ENCODE peak calls at places on chromosomes 13 and 19, in seven cellular contexts. X is neural progenitor cell, O is GM10248, K is cardiac fibroblast, U is type B pancreatic cell, R is left ventricle myocardium inferior, L is left lung. D is an unnamed sample.
A peak's percentile ranks its signal among the peaks of the same experiment; 100 is the strongest.

GRCh38 chr13:91539458-91540156 is 141.2 kb downstream of the GPC5 start:
- DNase-seq in X (no peak), O (no peak), K (no peak), U (no peak), R (no peak), L (no peak), D (no peak)

GRCh38 chr19:37706052-37706605 is 13.4 kb downstream of the ZNF607 start:
- DNase-seq in X (no peak), O (no peak), K (no peak), U (no peak), R (no peak), L (no peak), D (no peak)

GRCh38 chr13:97328222-97328790 is 105.7 kb upstream of the RAP2A start:
- DNase-seq in X (peak; percentile 90), O (no peak), K (peak; percentile 69), U (no peak), R (no peak), L (no peak), D (no peak)

GRCh38 chr13:73835138-73835721 is 299.0 kb downstream of the KLF12 start:
- DNase-seq in X (peak; percentile 44), O (peak; percentile 42), K (peak; percentile 69), U (no peak), R (no peak), L (no peak), D (no peak)

GRCh38 chr13:104657196-104657595 is 1591.0 kb upstream of the SLC10A2 start:
- DNase-seq in X (no peak), O (no peak), K (no peak), U (no peak), R (no peak), L (no peak), D (no peak)

GRCh38 chr13:113537909-113538688 is 46.5 kb upstream of the TFDP1 start:
- DNase-seq in X (no peak), O (no peak), K (no peak), U (no peak), R (no peak), L (peak; percentile 1), D (no peak)

GRCh38 chr13:111874981-111875380 is 192.0 kb upstream of the SOX1 start:
- DNase-seq in X (no peak), O (no peak), K (no peak), U (peak; percentile 31), R (no peak), L (no peak), D (no peak)

GRCh38 chr19:35476149-35476548 is 14.1 kb downstream of the KRTDAP start:
- DNase-seq in X (peak; percentile 35), O (no peak), K (no peak), U (no peak), R (no peak), L (no peak), D (no peak)

GRCh38 chr13:100594731-100595130 is 6.1 kb upstream of the GGACT start:
- DNase-seq in X (peak; percentile 63), O (no peak), K (no peak), U (no peak), R (no peak), L (no peak), D (no peak)

GRCh38 chr13:73665279-73665678 is 468.9 kb downstream of the KLF12 start:
- DNase-seq in X (no peak), O (no peak), K (no peak), U (no peak), R (no peak), L (no peak), D (no peak)

GRCh38 chr19:1624458-1624857 is 19.2 kb upstream of the UQCR11 start:
- DNase-seq in X (peak; percentile 81), O (peak; percentile 69), K (peak; percentile 47), U (no peak), R (peak; percentile 31), L (no peak), D (no peak)

GRCh38 chr13:28574617-28575142 is 79.8 kb upstream of the FLT1 start:
- DNase-seq in X (no peak), O (no peak), K (peak; percentile 99), U (no peak), R (no peak), L (peak; percentile 67), D (no peak)

GRCh38 chr13:114161644-114162532 is 17.2 kb upstream of the CFAP97D2 start:
- DNase-seq in X (no peak), O (no peak), K (peak; percentile 30), U (no peak), R (peak; percentile 55), L (peak; percentile 82), D (no peak)

GRCh38 chr13:27847669-27848068 is 55.4 kb downstream of the GSX1 start:
- DNase-seq in X (no peak), O (no peak), K (no peak), U (no peak), R (no peak), L (no peak), D (no peak)

GRCh38 chr19:41872775-41873647 is 4.1 kb upstream of the CD79A start:
- DNase-seq in X (peak; percentile 87), O (no peak), K (peak; percentile 71), U (no peak), R (peak; percentile 61), L (peak; percentile 78), D (no peak)

GRCh38 chr13:99666146-99666805 is 165.0 kb downstream of the TM9SF2 start:
- DNase-seq in X (no peak), O (no peak), K (no peak), U (no peak), R (no peak), L (no peak), D (no peak)

GRCh38 chr19:37306383-37306963 is 64.4 kb upstream of the ZNF527 start:
- DNase-seq in X (no peak), O (no peak), K (no peak), U (no peak), R (no peak), L (no peak), D (no peak)

GRCh38 chr13:111228262-111229144 is 91.9 kb upstream of the TEX29 start:
- DNase-seq in X (no peak), O (no peak), K (peak; percentile 47), U (no peak), R (no peak), L (no peak), D (no peak)

GRCh38 chr19:55443824-55444719 is 972 bp upstream of the SHISA7 start:
- DNase-seq in X (no peak), O (no peak), K (no peak), U (no peak), R (no peak), L (no peak), D (no peak)

GRCh38 chr13:80363890-80364503 is 23.1 kb upstream of the SPRY2 start:
- DNase-seq in X (peak; percentile 47), O (peak; percentile 29), K (peak; percentile 64), U (no peak), R (no peak), L (no peak), D (no peak)

GRCh38 chr13:80360298-80360827 is 19.4 kb upstream of the SPRY2 start:
- DNase-seq in X (no peak), O (no peak), K (no peak), U (no peak), R (no peak), L (no peak), D (no peak)

GRCh38 chr13:80361298-80361697 is 20.4 kb upstream of the SPRY2 start:
- DNase-seq in X (no peak), O (no peak), K (no peak), U (no peak), R (no peak), L (no peak), D (no peak)

GRCh38 chr13:80362488-80362887 is 21.6 kb upstream of the SPRY2 start:
- DNase-seq in X (no peak), O (no peak), K (no peak), U (no peak), R (no peak), L (no peak), D (no peak)

GRCh38 chr13:80361883-80362327 is 21.0 kb upstream of the SPRY2 start:
- DNase-seq in X (peak; percentile 83), O (peak; percentile 25), K (no peak), U (no peak), R (no peak), L (no peak), D (no peak)
- TF ChIP-seq CTCF in X (peak; percentile 34), O (peak; percentile 29), K (no peak), U (no peak), R (no peak), L (no peak), D (no peak)

GRCh38 chr19:12194827-12195500 is 32.1 kb downstream of the ZNF136 start:
- DNase-seq in X (no peak), O (peak; percentile 38), K (peak; percentile 39), U (no peak), R (peak; percentile 87), L (peak; percentile 86), D (no peak)
- TF ChIP-seq CTCF in X (no peak), O (no peak), K (no peak), U (no peak), R (no peak), L (no peak), D (no peak)

DNA sequence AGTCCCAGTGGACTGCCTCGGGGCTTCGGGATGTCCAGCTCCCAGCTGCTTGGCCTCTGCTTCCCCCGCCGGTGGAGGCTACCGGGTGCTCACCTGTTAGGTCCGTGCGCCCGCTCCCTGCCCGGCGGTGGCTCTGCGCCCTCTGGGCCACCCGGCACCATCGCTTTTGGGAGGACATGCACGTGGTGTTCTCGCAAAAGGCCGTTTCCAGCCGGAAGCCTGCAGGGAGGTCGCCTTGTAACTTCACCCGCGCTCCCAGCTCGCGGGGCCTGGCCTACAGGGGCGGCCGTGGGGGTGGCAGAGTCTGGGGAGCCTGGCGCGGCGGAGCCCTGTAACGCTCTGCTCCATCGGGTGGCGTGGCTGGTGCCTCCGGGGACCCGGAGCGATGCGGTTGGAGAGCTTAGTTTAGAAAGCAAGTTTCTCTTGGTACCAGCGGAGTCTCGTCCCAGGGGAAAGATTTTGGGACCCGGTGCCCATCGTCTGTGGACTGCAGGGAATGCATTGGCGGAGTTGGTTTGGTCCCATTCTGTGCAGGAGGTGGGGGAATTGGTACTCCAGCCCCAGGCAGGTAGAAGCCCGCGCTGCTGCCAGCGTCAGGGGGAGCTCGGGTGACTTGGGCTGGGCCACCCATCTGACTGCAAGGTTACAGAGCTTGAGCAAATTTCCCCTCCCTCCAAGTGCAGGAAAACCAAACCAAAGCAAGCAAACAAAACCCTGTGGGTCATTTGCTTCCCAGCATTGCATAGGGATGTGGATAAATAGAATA is 673 bp downstream of the SPATA13 start:
- DNase-seq in X (peak; percentile 37), O (peak; percentile 49), K (no peak), U (no peak), R (no peak), L (peak; percentile 44), D (no peak)
- TF ChIP-seq CTCF in X (no peak), O (no peak), K (no peak), U (no peak), R (no peak), L (no peak), D (no peak)

GRCh38 chr13:30679483-30680330 is 55.6 kb upstream of the ALOX5AP start:
- DNase-seq in X (peak; percentile 60), O (peak; percentile 59), K (peak; percentile 60), U (no peak), R (no peak), L (no peak), D (no peak)

GRCh38 chr13:30673669-30674521 is 56.2 kb downstream of the USPL1 start:
- DNase-seq in X (peak; percentile 93), O (peak; percentile 93), K (peak; percentile 87), U (peak; percentile 88), R (peak; percentile 85), L (peak; percentile 92), D (peak; percentile 42)

GRCh38 chr13:30671271-30671815 is 53.6 kb downstream of the USPL1 start:
- DNase-seq in X (no peak), O (no peak), K (no peak), U (no peak), R (no peak), L (no peak), D (no peak)

GRCh38 chr13:30681489-30682242 is 53.7 kb upstream of the ALOX5AP start:
- DNase-seq in X (no peak), O (no peak), K (peak; percentile 59), U (no peak), R (no peak), L (no peak), D (no peak)

GRCh38 chr13:30676672-30677071 is 58.7 kb upstream of the ALOX5AP start:
- DNase-seq in X (no peak), O (no peak), K (peak; percentile 58), U (no peak), R (no peak), L (no peak), D (no peak)
- TF ChIP-seq CTCF in X (peak; percentile 31), O (no peak), K (peak; percentile 60), U (peak; percentile 44), R (peak; percentile 23), L (no peak), D (no peak)

D was measured in esophagus squamous epithelium.